ENCODE peak calls at places on chromosomes 16 and 17, in seven cellular contexts. One of them, this sample, is unnamed.
A peak's percentile ranks its signal among the peaks of the same experiment; 100 is the strongest.

GRCh38 chr16:74257061-74257460 is 39.6 kb upstream of the PSMD7 start:
- DNase-seq in sigmoid colon: no peak
- DNase-seq in prostate gland: no peak
- DNase-seq in body of pancreas: no peak
- DNase-seq in A549: no peak
- DNase-seq in suprapubic skin: no peak
- DNase-seq in ovary: no peak
- DNase-seq in this sample: no peak

GRCh38 chr16:25126820-25127232 is 15.3 kb downstream of the LCMT1 start:
- DNase-seq in prostate gland: no peak
- DNase-seq in ovary: no peak
- DNase-seq in body of pancreas: peak; percentile 43
- DNase-seq in sigmoid colon: no peak
- DNase-seq in suprapubic skin: no peak
- DNase-seq in A549: peak; percentile 60
- DNase-seq in this sample: peak; percentile 76

GRCh38 chr16:17776888-17777287 is 306.1 kb upstream of the XYLT1 start:
- DNase-seq in ovary: no peak
- DNase-seq in suprapubic skin: no peak
- DNase-seq in body of pancreas: no peak
- DNase-seq in sigmoid colon: no peak
- DNase-seq in prostate gland: no peak
- DNase-seq in A549: no peak
- DNase-seq in this sample: no peak

GRCh38 chr16:57476546-57477410 is 9.5 kb downstream of the DOK4 start:
- DNase-seq in prostate gland: no peak
- DNase-seq in suprapubic skin: peak; percentile 74
- DNase-seq in body of pancreas: no peak
- DNase-seq in A549: no peak
- DNase-seq in ovary: no peak
- DNase-seq in sigmoid colon: no peak
- DNase-seq in this sample: no peak

GRCh38 chr17:79529661-79530081 is 81.2 kb downstream of the RBFOX3 start:
- DNase-seq in prostate gland: no peak
- DNase-seq in suprapubic skin: no peak
- DNase-seq in ovary: no peak
- DNase-seq in sigmoid colon: no peak
- DNase-seq in A549: no peak
- DNase-seq in body of pancreas: no peak
- DNase-seq in this sample: no peak

GRCh38 chr17:51351890-51352289 is 91.5 kb downstream of the UTP18 start:
- DNase-seq in A549: no peak
- DNase-seq in sigmoid colon: no peak
- DNase-seq in suprapubic skin: no peak
- DNase-seq in prostate gland: peak; percentile 26
- DNase-seq in body of pancreas: no peak
- DNase-seq in ovary: peak; percentile 65
- DNase-seq in this sample: no peak

GRCh38 chr17:45164734-45165269 is 3.1 kb downstream of the HEXIM2 start:
- DNase-seq in prostate gland: no peak
- DNase-seq in body of pancreas: no peak
- DNase-seq in A549: no peak
- DNase-seq in ovary: no peak
- DNase-seq in sigmoid colon: no peak
- DNase-seq in suprapubic skin: no peak
- DNase-seq in this sample: no peak

GRCh38 chr17:82060001-82060380 is 5.6 kb downstream of the DUS1L start:
- DNase-seq in body of pancreas: no peak
- DNase-seq in suprapubic skin: no peak
- DNase-seq in prostate gland: no peak
- DNase-seq in ovary: no peak
- DNase-seq in sigmoid colon: no peak
- DNase-seq in A549: no peak
- DNase-seq in this sample: no peak

GRCh38 chr16:89722392-89723278 is 1.3 kb downstream of the ZNF276 start:
- DNase-seq in sigmoid colon: peak; percentile 77
- DNase-seq in ovary: no peak
- DNase-seq in body of pancreas: no peak
- DNase-seq in suprapubic skin: peak; percentile 87
- DNase-seq in A549: no peak
- DNase-seq in prostate gland: peak; percentile 66
- DNase-seq in this sample: peak; percentile 93

GRCh38 chr17:63930951-63931575 is 1.1 kb downstream of the CD79B start:
- DNase-seq in ovary: no peak
- DNase-seq in prostate gland: no peak
- DNase-seq in A549: no peak
- DNase-seq in body of pancreas: no peak
- DNase-seq in sigmoid colon: peak; percentile 77
- DNase-seq in suprapubic skin: peak; percentile 86
- DNase-seq in this sample: peak; percentile 80

GRCh38 chr17:82839617-82840292 is at the start of gene ZNF750:
- DNase-seq in body of pancreas: no peak
- DNase-seq in A549: no peak
- DNase-seq in prostate gland: peak; percentile 75
- DNase-seq in suprapubic skin: no peak
- DNase-seq in sigmoid colon: peak; percentile 30
- DNase-seq in ovary: no peak
- DNase-seq in this sample: no peak

GRCh38 chr17:54920819-54921218 is 20.2 kb downstream of the TOM1L1 start:
- DNase-seq in prostate gland: no peak
- DNase-seq in suprapubic skin: no peak
- DNase-seq in A549: no peak
- DNase-seq in body of pancreas: no peak
- DNase-seq in sigmoid colon: no peak
- DNase-seq in ovary: no peak
- DNase-seq in this sample: no peak

GRCh38 chr16:228917-229730 is at the start of gene LUC7L:
- DNase-seq in body of pancreas: peak; percentile 78
- DNase-seq in ovary: peak; percentile 90
- DNase-seq in prostate gland: peak; percentile 84
- DNase-seq in A549: peak; percentile 90
- DNase-seq in sigmoid colon: peak; percentile 92
- DNase-seq in suprapubic skin: peak; percentile 93
- DNase-seq in this sample: peak; percentile 90

GRCh38 chr17:50564916-50565315 is 4.4 kb downstream of the CACNA1G start:
- DNase-seq in body of pancreas: no peak
- DNase-seq in prostate gland: no peak
- DNase-seq in suprapubic skin: peak; percentile 92
- DNase-seq in sigmoid colon: peak; percentile 91
- DNase-seq in ovary: peak; percentile 81
- DNase-seq in A549: no peak
- DNase-seq in this sample: peak; percentile 48

GRCh38 chr16:30942421-30942796 is 6.5 kb upstream of the ORAI3 start:
- DNase-seq in prostate gland: no peak
- DNase-seq in sigmoid colon: no peak
- DNase-seq in suprapubic skin: no peak
- DNase-seq in body of pancreas: no peak
- DNase-seq in A549: no peak
- DNase-seq in ovary: no peak
- DNase-seq in this sample: no peak

GRCh38 chr16:9372934-9373890 is 281.8 kb downstream of the HAPSTR1 start:
- DNase-seq in A549: no peak
- DNase-seq in body of pancreas: no peak
- DNase-seq in ovary: no peak
- DNase-seq in prostate gland: no peak
- DNase-seq in sigmoid colon: no peak
- DNase-seq in suprapubic skin: no peak
- DNase-seq in this sample: no peak

GRCh38 chr17:44220211-44221071 is 966 bp upstream of the UBTF start:
- DNase-seq in A549: no peak
- DNase-seq in ovary: peak; percentile 72
- DNase-seq in suprapubic skin: no peak
- DNase-seq in sigmoid colon: peak; percentile 77
- DNase-seq in body of pancreas: peak; percentile 62
- DNase-seq in prostate gland: peak; percentile 40
- DNase-seq in this sample: peak; percentile 42

GRCh38 chr16:24275413-24275812 is 19.3 kb downstream of the CACNG3 start:
- DNase-seq in A549: no peak
- DNase-seq in sigmoid colon: no peak
- DNase-seq in suprapubic skin: no peak
- DNase-seq in prostate gland: no peak
- DNase-seq in ovary: no peak
- DNase-seq in body of pancreas: no peak
- DNase-seq in this sample: no peak

GRCh38 chr17:43661699-43662431 is at the start of gene MEOX1:
- DNase-seq in sigmoid colon: no peak
- DNase-seq in prostate gland: no peak
- DNase-seq in suprapubic skin: no peak
- DNase-seq in ovary: no peak
- DNase-seq in A549: no peak
- DNase-seq in body of pancreas: no peak
- DNase-seq in this sample: no peak

GRCh38 chr17:65219124-65219523 is 82.0 kb downstream of the RGS9 start:
- DNase-seq in prostate gland: no peak
- DNase-seq in sigmoid colon: no peak
- DNase-seq in body of pancreas: no peak
- DNase-seq in suprapubic skin: no peak
- DNase-seq in ovary: no peak
- DNase-seq in A549: no peak
- DNase-seq in this sample: no peak

GRCh38 chr17:71188811-71189492 is 931.9 kb upstream of the SOX9 start:
- DNase-seq in ovary: no peak
- DNase-seq in A549: no peak
- DNase-seq in suprapubic skin: no peak
- DNase-seq in prostate gland: no peak
- DNase-seq in sigmoid colon: no peak
- DNase-seq in body of pancreas: no peak
- DNase-seq in this sample: no peak

GRCh38 chr17:56699186-56699895 is 105.8 kb downstream of the NOG start:
- DNase-seq in A549: peak; percentile 99
- DNase-seq in ovary: no peak
- DNase-seq in prostate gland: peak; percentile 39
- DNase-seq in sigmoid colon: peak; percentile 80
- DNase-seq in body of pancreas: peak; percentile 40
- DNase-seq in suprapubic skin: peak; percentile 81
- DNase-seq in this sample: peak; percentile 39

GRCh38 chr16:11139624-11140375 is 116.2 kb downstream of the SOCS1 start:
- DNase-seq in A549: no peak
- DNase-seq in prostate gland: no peak
- DNase-seq in ovary: no peak
- DNase-seq in sigmoid colon: no peak
- DNase-seq in suprapubic skin: no peak
- DNase-seq in body of pancreas: no peak
- DNase-seq in this sample: no peak

GRCh38 chr16:12612598-12613101 is 191.0 kb downstream of the CPPED1 start:
- DNase-seq in suprapubic skin: no peak
- DNase-seq in ovary: no peak
- DNase-seq in prostate gland: no peak
- DNase-seq in sigmoid colon: no peak
- DNase-seq in A549: peak; percentile 70
- DNase-seq in body of pancreas: no peak
- DNase-seq in this sample: peak; percentile 12
- TF ChIP-seq POLR2A in suprapubic skin: no peak
- TF ChIP-seq POLR2A in ovary: no peak
- TF ChIP-seq POLR2A in prostate gland: no peak
- TF ChIP-seq POLR2A in sigmoid colon: no peak
- TF ChIP-seq POLR2A in A549: no peak
- TF ChIP-seq POLR2A in body of pancreas: no peak
- TF ChIP-seq POLR2A in this sample: no peak

DNA sequence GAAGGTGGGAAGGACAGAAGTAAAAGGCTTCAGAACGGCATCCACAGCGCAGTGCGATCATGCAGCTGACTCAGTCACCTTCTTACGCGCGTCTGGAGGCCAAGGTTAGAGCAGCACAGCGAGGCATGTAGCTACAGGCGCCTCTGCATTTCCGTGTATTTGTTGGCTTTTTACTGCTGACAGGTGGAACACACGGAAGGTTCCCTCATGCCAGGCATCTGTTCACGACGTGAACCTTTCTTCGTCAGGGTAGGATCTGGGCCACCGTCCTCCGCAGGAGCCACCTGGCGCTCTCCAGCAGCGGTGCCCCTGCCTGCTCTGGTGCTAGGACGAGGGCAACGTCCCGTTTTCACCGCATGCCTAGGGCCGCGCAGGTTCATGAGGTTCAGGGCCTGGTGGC is 15.3 kb downstream of the TMEM204 start:
- DNase-seq in suprapubic skin: no peak
- DNase-seq in A549: no peak
- DNase-seq in sigmoid colon: no peak
- DNase-seq in body of pancreas: no peak
- DNase-seq in prostate gland: peak; percentile 84
- DNase-seq in ovary: no peak
- DNase-seq in this sample: no peak
- H3K4me1 ChIP-seq in suprapubic skin: peaks cover 61% of the 10 kb centered on the region
- H3K4me1 ChIP-seq in A549: no peaks in the 10 kb centered on the region
- H3K4me1 ChIP-seq in sigmoid colon: peaks cover 53% of the 10 kb centered on the region
- H3K4me1 ChIP-seq in body of pancreas: peaks cover 8% of the 10 kb centered on the region
- H3K4me1 ChIP-seq in prostate gland: peaks cover 29% of the 10 kb centered on the region
- H3K4me1 ChIP-seq in ovary: peaks cover 11% of the 10 kb centered on the region
- H3K4me1 ChIP-seq in this sample: peaks cover 22% of the 10 kb centered on the region

GRCh38 chr17:40458001-40458791 is 14.9 kb downstream of the IGFBP4 start:
- DNase-seq in sigmoid colon: peak; percentile 82
- DNase-seq in ovary: peak; percentile 68
- DNase-seq in prostate gland: no peak
- DNase-seq in suprapubic skin: no peak
- DNase-seq in body of pancreas: peak; percentile 36
- DNase-seq in A549: no peak
- DNase-seq in this sample: no peak
- TF ChIP-seq POLR2A in sigmoid colon: no peak
- TF ChIP-seq POLR2A in ovary: no peak
- TF ChIP-seq POLR2A in prostate gland: no peak
- TF ChIP-seq POLR2A in suprapubic skin: no peak
- TF ChIP-seq POLR2A in body of pancreas: no peak
- TF ChIP-seq POLR2A in A549: no peak
- TF ChIP-seq POLR2A in this sample: no peak

GRCh38 chr17:41537990-41538389 is 9.9 kb upstream of the KRT19 start:
- DNase-seq in ovary: no peak
- DNase-seq in suprapubic skin: no peak
- DNase-seq in body of pancreas: no peak
- DNase-seq in prostate gland: no peak
- DNase-seq in A549: no peak
- DNase-seq in sigmoid colon: no peak
- DNase-seq in this sample: no peak

GRCh38 chr17:41538565-41538991 is 10.5 kb upstream of the KRT19 start:
- DNase-seq in prostate gland: no peak
- DNase-seq in suprapubic skin: no peak
- DNase-seq in body of pancreas: no peak
- DNase-seq in A549: no peak
- DNase-seq in sigmoid colon: no peak
- DNase-seq in ovary: no peak
- DNase-seq in this sample: no peak

GRCh38 chr17:41537614-41537954 is 9.5 kb upstream of the KRT19 start:
- DNase-seq in A549: no peak
- DNase-seq in suprapubic skin: no peak
- DNase-seq in sigmoid colon: no peak
- DNase-seq in prostate gland: no peak
- DNase-seq in ovary: no peak
- DNase-seq in body of pancreas: no peak
- DNase-seq in this sample: no peak

GRCh38 chr17:41539979-41540701 is 12.0 kb upstream of the KRT19 start:
- DNase-seq in suprapubic skin: no peak
- DNase-seq in sigmoid colon: no peak
- DNase-seq in ovary: no peak
- DNase-seq in prostate gland: no peak
- DNase-seq in A549: no peak
- DNase-seq in body of pancreas: no peak
- DNase-seq in this sample: no peak

DNA sequence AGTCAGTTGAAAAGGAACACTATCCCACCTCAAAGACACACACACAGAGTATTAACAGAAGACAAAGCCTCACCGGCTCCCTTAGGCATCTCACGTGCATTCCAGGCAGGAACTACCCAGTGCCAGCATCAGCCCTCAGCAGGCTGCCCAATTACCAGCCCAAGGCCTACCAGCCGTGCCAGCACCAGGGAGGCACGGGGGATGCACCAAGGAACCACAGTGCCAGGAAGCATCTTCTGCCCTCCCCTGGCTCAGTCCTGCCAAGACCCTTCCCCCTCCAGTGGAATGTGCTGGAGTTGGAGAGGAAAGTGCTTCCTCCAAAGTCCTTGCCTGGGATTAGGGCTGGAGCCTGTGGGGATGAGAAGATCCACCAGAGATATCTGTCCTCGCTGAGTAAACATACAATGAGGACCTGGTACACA is 11.0 kb upstream of the KRT19 start:
- DNase-seq in A549: no peak
- DNase-seq in sigmoid colon: no peak
- DNase-seq in suprapubic skin: no peak
- DNase-seq in prostate gland: no peak
- DNase-seq in ovary: no peak
- DNase-seq in body of pancreas: no peak
- DNase-seq in this sample: no peak
- H3K4me1 ChIP-seq in A549: peaks cover 16% of the 10 kb centered on the region
- H3K4me1 ChIP-seq in sigmoid colon: no peaks in the 10 kb centered on the region
- H3K4me1 ChIP-seq in suprapubic skin: peaks cover 10% of the 10 kb centered on the region
- H3K4me1 ChIP-seq in prostate gland: peaks cover 10% of the 10 kb centered on the region
- H3K4me1 ChIP-seq in ovary: no peaks in the 10 kb centered on the region
- H3K4me1 ChIP-seq in body of pancreas: no peaks in the 10 kb centered on the region
- H3K4me1 ChIP-seq in this sample: peaks cover 18% of the 10 kb centered on the region

This sample was measured in transverse colon.